ENCODE peak calls at places on chromosomes 5 and 9, in seven cellular contexts. One of them, this sample, is unnamed.

GRCh38 chr9:121499427-121500164 is at the start of gene GGTA1:
- DNase-seq in GM23338: peak
- DNase-seq in MM.1S: peak
- DNase-seq in neural progenitor cell: peak
- DNase-seq in PC-3: peak
- DNase-seq in hepatocyte: peak
- DNase-seq in OCI-LY7: no peak
- DNase-seq in this sample: no peak

GRCh38 chr9:115524467-115525059 is 406.6 kb upstream of the TNC start:
- DNase-seq in GM23338: peak
- DNase-seq in MM.1S: peak
- DNase-seq in neural progenitor cell: peak
- DNase-seq in PC-3: peak
- DNase-seq in hepatocyte: peak
- DNase-seq in OCI-LY7: peak
- DNase-seq in this sample: peak

GRCh38 chr5:58887721-58888409 is 305.0 kb downstream of the RAB3C start:
- DNase-seq in GM23338: no peak
- DNase-seq in MM.1S: no peak
- DNase-seq in neural progenitor cell: no peak
- DNase-seq in PC-3: no peak
- DNase-seq in hepatocyte: no peak
- DNase-seq in OCI-LY7: no peak
- DNase-seq in this sample: no peak

GRCh38 chr9:76394023-76394895 is at the start of gene RFK:
- DNase-seq in GM23338: peak
- DNase-seq in MM.1S: peak
- DNase-seq in neural progenitor cell: peak
- DNase-seq in PC-3: peak
- DNase-seq in hepatocyte: peak
- DNase-seq in OCI-LY7: peak
- DNase-seq in this sample: peak

GRCh38 chr5:56183507-56183906 is 49.6 kb downstream of the ANKRD55 start:
- DNase-seq in GM23338: no peak
- DNase-seq in MM.1S: no peak
- DNase-seq in neural progenitor cell: no peak
- DNase-seq in PC-3: peak
- DNase-seq in hepatocyte: no peak
- DNase-seq in OCI-LY7: no peak
- DNase-seq in this sample: peak

GRCh38 chr5:53607896-53608295 is 47.5 kb downstream of the NDUFS4 start:
- DNase-seq in GM23338: no peak
- DNase-seq in MM.1S: no peak
- DNase-seq in neural progenitor cell: no peak
- DNase-seq in PC-3: no peak
- DNase-seq in hepatocyte: no peak
- DNase-seq in OCI-LY7: no peak
- DNase-seq in this sample: no peak

GRCh38 chr5:27093296-27093695 is 54.9 kb upstream of the CDH9 start:
- DNase-seq in GM23338: no peak
- DNase-seq in MM.1S: no peak
- DNase-seq in neural progenitor cell: no peak
- DNase-seq in PC-3: no peak
- DNase-seq in hepatocyte: no peak
- DNase-seq in OCI-LY7: no peak
- DNase-seq in this sample: no peak

GRCh38 chr5:1553642-1554409 is 30.1 kb upstream of the LPCAT1 start:
- DNase-seq in GM23338: no peak
- DNase-seq in MM.1S: no peak
- DNase-seq in neural progenitor cell: no peak
- DNase-seq in PC-3: no peak
- DNase-seq in hepatocyte: no peak
- DNase-seq in OCI-LY7: no peak
- DNase-seq in this sample: no peak

GRCh38 chr9:101736723-101737122 is 1.7 kb downstream of the GRIN3A start:
- DNase-seq in GM23338: peak
- DNase-seq in MM.1S: no peak
- DNase-seq in neural progenitor cell: peak
- DNase-seq in PC-3: peak
- DNase-seq in hepatocyte: peak
- DNase-seq in OCI-LY7: no peak
- DNase-seq in this sample: no peak

GRCh38 chr5:68683632-68684035 is 410.2 kb upstream of the SLC30A5 start:
- DNase-seq in GM23338: no peak
- DNase-seq in MM.1S: no peak
- DNase-seq in neural progenitor cell: no peak
- DNase-seq in PC-3: peak
- DNase-seq in hepatocyte: peak
- DNase-seq in OCI-LY7: no peak
- DNase-seq in this sample: peak

GRCh38 chr5:125446986-125447385 is 700.5 kb upstream of the ZNF608 start:
- DNase-seq in GM23338: no peak
- DNase-seq in MM.1S: no peak
- DNase-seq in neural progenitor cell: no peak
- DNase-seq in PC-3: peak
- DNase-seq in hepatocyte: no peak
- DNase-seq in OCI-LY7: no peak
- DNase-seq in this sample: no peak

GRCh38 chr9:109453210-109453842 is 44.8 kb downstream of the PTPN3 start:
- DNase-seq in GM23338: no peak
- DNase-seq in MM.1S: no peak
- DNase-seq in neural progenitor cell: no peak
- DNase-seq in PC-3: peak
- DNase-seq in hepatocyte: peak
- DNase-seq in OCI-LY7: no peak
- DNase-seq in this sample: no peak

GRCh38 chr5:142475102-142475501 is 150.3 kb upstream of the SPRY4 start:
- DNase-seq in GM23338: peak
- DNase-seq in MM.1S: no peak
- DNase-seq in neural progenitor cell: peak
- DNase-seq in PC-3: peak
- DNase-seq in hepatocyte: no peak
- DNase-seq in OCI-LY7: no peak
- DNase-seq in this sample: no peak

GRCh38 chr9:69171049-69171448 is 3.0 kb upstream of the TJP2 start:
- DNase-seq in GM23338: no peak
- DNase-seq in MM.1S: no peak
- DNase-seq in neural progenitor cell: no peak
- DNase-seq in PC-3: peak
- DNase-seq in hepatocyte: peak
- DNase-seq in OCI-LY7: no peak
- DNase-seq in this sample: no peak

DNA sequence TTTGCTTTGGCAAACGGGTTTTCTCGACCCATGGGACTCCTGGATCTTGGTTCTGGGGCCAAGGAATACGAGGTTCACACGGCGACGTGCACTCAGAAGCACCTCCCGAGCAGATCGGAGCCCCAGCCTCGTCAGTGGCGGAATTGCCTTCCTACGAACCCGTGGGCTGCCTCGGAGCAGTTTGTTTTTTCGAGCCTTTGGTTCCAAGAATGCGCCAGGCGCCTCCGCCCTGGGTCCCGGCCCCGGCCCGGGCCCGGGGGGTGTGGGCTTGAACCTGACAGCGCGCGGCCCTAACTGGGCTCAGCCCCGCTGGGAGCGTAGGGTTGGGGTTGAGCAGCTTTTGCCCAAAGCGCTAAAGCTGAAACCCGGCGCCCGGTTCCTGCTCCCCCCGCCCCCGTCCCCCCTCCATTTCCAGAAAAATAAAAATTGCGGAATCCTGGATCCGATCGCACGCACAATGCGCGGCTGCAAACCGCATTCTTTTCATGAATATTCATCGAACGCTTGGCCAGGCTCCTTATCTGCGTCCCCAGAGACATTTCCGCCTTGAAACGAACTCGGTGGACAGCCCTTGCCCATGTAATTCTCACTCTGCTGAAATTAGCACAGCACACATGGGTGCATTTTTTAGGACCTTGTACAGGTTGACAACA is 1.0 kb downstream of the BASP1 start:
- DNase-seq in GM23338: peak
- DNase-seq in MM.1S: peak
- DNase-seq in neural progenitor cell: peak
- DNase-seq in PC-3: peak
- DNase-seq in hepatocyte: peak
- DNase-seq in OCI-LY7: peak
- DNase-seq in this sample: no peak
- TF ChIP-seq EZH2phosphoT487 in GM23338: no peak
- TF ChIP-seq EZH2phosphoT487 in MM.1S: no peak
- TF ChIP-seq EZH2phosphoT487 in neural progenitor cell: no peak
- TF ChIP-seq EZH2phosphoT487 in PC-3: no peak
- TF ChIP-seq EZH2phosphoT487 in hepatocyte: no peak
- TF ChIP-seq EZH2phosphoT487 in OCI-LY7: no peak
- TF ChIP-seq EZH2phosphoT487 in this sample: no peak

GRCh38 chr5:115296130-115296997 is at the start of gene CCDC112:
- DNase-seq in GM23338: peak
- DNase-seq in MM.1S: peak
- DNase-seq in neural progenitor cell: peak
- DNase-seq in PC-3: peak
- DNase-seq in hepatocyte: peak
- DNase-seq in OCI-LY7: peak
- DNase-seq in this sample: peak

GRCh38 chr5:115291397-115291796 is 5.1 kb downstream of the CCDC112 start:
- DNase-seq in GM23338: no peak
- DNase-seq in MM.1S: no peak
- DNase-seq in neural progenitor cell: no peak
- DNase-seq in PC-3: no peak
- DNase-seq in hepatocyte: no peak
- DNase-seq in OCI-LY7: no peak
- DNase-seq in this sample: no peak

GRCh38 chr5:115297043-115297442 is 589 bp upstream of the CCDC112 start:
- DNase-seq in GM23338: no peak
- DNase-seq in MM.1S: no peak
- DNase-seq in neural progenitor cell: peak
- DNase-seq in PC-3: peak
- DNase-seq in hepatocyte: no peak
- DNase-seq in OCI-LY7: no peak
- DNase-seq in this sample: no peak

GRCh38 chr5:115298811-115299210 is 2.4 kb upstream of the CCDC112 start:
- DNase-seq in GM23338: no peak
- DNase-seq in MM.1S: no peak
- DNase-seq in neural progenitor cell: no peak
- DNase-seq in PC-3: no peak
- DNase-seq in hepatocyte: no peak
- DNase-seq in OCI-LY7: no peak
- DNase-seq in this sample: no peak

DNA sequence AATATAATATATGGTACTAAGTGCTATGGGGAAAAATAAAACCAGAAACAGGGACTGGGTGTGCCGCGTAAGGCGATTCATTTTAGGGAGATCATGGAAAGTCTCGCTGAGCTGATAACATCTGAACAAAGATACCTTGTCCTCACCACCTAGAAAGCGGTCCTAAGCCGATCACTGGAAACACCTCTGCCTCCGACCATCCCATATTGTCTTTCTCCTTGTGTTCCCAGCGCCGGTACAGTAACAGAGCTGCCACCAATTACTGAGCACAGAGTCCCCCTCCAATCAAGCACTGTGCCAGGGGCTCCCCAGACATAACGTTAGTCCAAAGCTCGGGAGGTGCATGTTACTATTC is 702 bp downstream of the CCDC112 start:
- DNase-seq in GM23338: no peak
- DNase-seq in MM.1S: no peak
- DNase-seq in neural progenitor cell: peak
- DNase-seq in PC-3: no peak
- DNase-seq in hepatocyte: no peak
- DNase-seq in OCI-LY7: no peak
- DNase-seq in this sample: no peak
- H2AFZ ChIP-seq in GM23338: peak
- H2AFZ ChIP-seq in MM.1S: peak
- H2AFZ ChIP-seq in neural progenitor cell: peak
- H2AFZ ChIP-seq in PC-3: peak
- H2AFZ ChIP-seq in hepatocyte: peak
- H2AFZ ChIP-seq in OCI-LY7: peak
- H2AFZ ChIP-seq in this sample: no peak

DNA sequence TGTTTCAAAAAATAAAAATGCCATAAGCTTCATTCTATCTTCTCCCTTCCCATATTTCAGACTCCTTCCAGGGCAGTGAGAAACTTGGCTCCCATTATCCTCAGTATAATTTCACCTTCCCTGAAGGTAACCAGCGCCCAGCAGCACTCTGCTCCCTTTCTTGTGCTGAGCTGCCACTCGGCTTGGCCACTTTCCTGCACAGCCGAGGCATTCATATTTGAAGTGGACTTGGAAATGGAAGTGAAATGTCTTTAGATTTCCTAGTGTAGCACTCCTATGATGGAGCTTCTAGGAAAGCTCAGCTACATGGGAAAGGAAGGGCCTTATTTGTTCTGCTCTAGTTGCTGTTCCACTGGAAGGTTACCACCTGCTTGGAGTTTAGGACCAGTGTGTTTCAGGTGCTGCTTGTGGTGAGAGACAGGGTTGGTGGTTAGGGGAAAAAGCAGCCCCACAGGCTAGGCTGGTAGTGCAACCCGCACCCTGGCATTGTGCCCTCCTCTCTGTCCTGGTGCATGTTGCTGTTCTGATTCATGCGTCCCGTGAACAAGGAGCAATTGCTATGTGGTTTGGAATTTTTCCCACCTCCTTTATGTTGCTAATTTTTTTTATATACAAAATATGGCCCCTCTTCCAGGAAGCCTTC is 53.8 kb downstream of the RAD23B start:
- DNase-seq in GM23338: no peak
- DNase-seq in MM.1S: no peak
- DNase-seq in neural progenitor cell: no peak
- DNase-seq in PC-3: peak
- DNase-seq in hepatocyte: no peak
- DNase-seq in OCI-LY7: no peak
- DNase-seq in this sample: no peak
- TF ChIP-seq EZH2phosphoT487 in GM23338: no peak
- TF ChIP-seq EZH2phosphoT487 in MM.1S: no peak
- TF ChIP-seq EZH2phosphoT487 in neural progenitor cell: no peak
- TF ChIP-seq EZH2phosphoT487 in PC-3: no peak
- TF ChIP-seq EZH2phosphoT487 in hepatocyte: no peak
- TF ChIP-seq EZH2phosphoT487 in OCI-LY7: no peak
- TF ChIP-seq EZH2phosphoT487 in this sample: no peak

DNA sequence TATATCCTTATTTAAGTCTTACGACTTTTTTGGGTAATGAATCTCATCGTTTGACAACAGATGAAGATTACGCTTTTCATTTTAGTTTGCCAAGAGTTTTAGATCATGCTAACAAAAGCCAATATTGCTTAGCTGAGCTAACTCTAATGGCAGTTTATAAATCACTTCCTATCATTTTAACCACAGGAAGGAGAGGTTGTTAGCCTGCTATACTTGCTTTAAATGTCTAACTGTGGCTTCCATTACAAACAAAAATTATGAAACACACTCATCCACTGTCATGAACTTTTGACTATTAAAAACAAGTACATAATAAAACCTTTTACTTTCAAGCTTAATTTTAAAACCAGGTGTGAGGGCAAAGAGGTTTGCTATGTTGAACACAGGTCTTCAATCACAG is 53.7 kb upstream of the ANKH start:
- DNase-seq in GM23338: no peak
- DNase-seq in MM.1S: no peak
- DNase-seq in neural progenitor cell: no peak
- DNase-seq in PC-3: peak
- DNase-seq in hepatocyte: no peak
- DNase-seq in OCI-LY7: no peak
- DNase-seq in this sample: no peak
- H2AFZ ChIP-seq in GM23338: no peak
- H2AFZ ChIP-seq in MM.1S: no peak
- H2AFZ ChIP-seq in neural progenitor cell: no peak
- H2AFZ ChIP-seq in PC-3: peak
- H2AFZ ChIP-seq in hepatocyte: no peak
- H2AFZ ChIP-seq in OCI-LY7: no peak
- H2AFZ ChIP-seq in this sample: no peak